ENCODE peak calls at places on chromosome 2, in eight cellular contexts. T, W, Z, S, R, M, O and G are unnamed samples.

GRCh38 chr2:19775315-19775714 is 126.5 kb downstream of the TTC32 start:
- DNase-seq in Z (no peak), M (no peak), T (no peak), S (no peak), W (no peak), R (no peak), O (no peak), G (no peak)

GRCh38 chr2:173667014-173667413 is 298.2 kb downstream of the SP3 start:
- DNase-seq in W (no peak), S (no peak), M (no peak), T (no peak), Z (no peak), O (no peak), R (no peak), G (no peak)

GRCh38 chr2:113711857-113712256 is 44.6 kb downstream of the SLC35F5 start:
- DNase-seq in T (no peak), R (no peak), Z (no peak), S (no peak), M (no peak), O (no peak), W (peak; percentile 63), G (no peak)

GRCh38 chr2:88854528-88854927 is 163.1 kb downstream of the RPIA start:
- DNase-seq in M (no peak), O (no peak), R (no peak), T (no peak), S (no peak), W (no peak), Z (no peak), G (no peak)

GRCh38 chr2:65329551-65329950 is 101.9 kb downstream of the ACTR2 start:
- DNase-seq in R (no peak), S (no peak), T (no peak), M (no peak), Z (no peak), O (no peak), W (peak; percentile 31), G (no peak)

GRCh38 chr2:275457-275856 is 10.7 kb downstream of the ACP1 start:
- DNase-seq in T (no peak), M (peak; percentile 44), S (no peak), Z (no peak), R (no peak), W (no peak), O (no peak), G (no peak)

GRCh38 chr2:55985406-55985805 is 61.8 kb upstream of the EFEMP1 start:
- DNase-seq in T (no peak), W (no peak), O (peak; percentile 2), R (no peak), S (no peak), M (peak; percentile 14), Z (no peak), G (no peak)

GRCh38 chr2:55498582-55498981 is 20.9 kb upstream of the CFAP36 start:
- DNase-seq in R (no peak), O (no peak), M (no peak), Z (no peak), S (no peak), T (no peak), W (no peak), G (no peak)

GRCh38 chr2:149329470-149330126 is 789 bp upstream of the LYPD6 start:
- DNase-seq in O (no peak), T (no peak), M (no peak), R (peak; percentile 54), S (no peak), W (peak; percentile 74), Z (peak; percentile 14), G (peak; percentile 55)

GRCh38 chr2:115160523-115161521 is 718.4 kb downstream of the DPP10 start:
- DNase-seq in M (no peak), O (no peak), T (no peak), W (peak; percentile 89), Z (no peak), S (no peak), R (no peak), G (peak; percentile 34)

GRCh38 chr2:164126960-164127359 is 391.2 kb upstream of the FIGN start:
- DNase-seq in Z (no peak), T (no peak), M (peak; percentile 16), W (no peak), S (no peak), O (no peak), R (no peak), G (peak; percentile 4)

GRCh38 chr2:213818436-213818835 is 534.2 kb downstream of the SPAG16 start:
- DNase-seq in S (no peak), O (no peak), R (no peak), T (no peak), Z (no peak), M (no peak), W (no peak), G (no peak)

GRCh38 chr2:32495139-32495538 is 132.7 kb upstream of the TTC27 start:
- DNase-seq in Z (no peak), W (no peak), T (no peak), O (no peak), S (no peak), M (no peak), R (no peak), G (no peak)

GRCh38 chr2:126145752-126146151 is 510.2 kb upstream of the GYPC start:
- DNase-seq in T (no peak), S (no peak), O (no peak), Z (no peak), M (no peak), W (no peak), R (no peak), G (no peak)

GRCh38 chr2:127084611-127085031 is 22.3 kb downstream of the BIN1 start:
- DNase-seq in O (no peak), S (no peak), M (no peak), Z (no peak), T (no peak), W (no peak), R (no peak), G (no peak)

GRCh38 chr2:28981620-28982371 is 698 bp downstream of the TOGARAM2 start:
- DNase-seq in W (no peak), S (no peak), Z (no peak), T (no peak), O (no peak), R (no peak), M (no peak), G (no peak)